ENCODE peak calls at places on chromosomes 5 and 9, in four cellular contexts. P is IMR-90, C is stomach, H is tibial nerve. U is an unnamed sample.

GRCh38 chr5:52199833-52200232 is 587.9 kb upstream of the ITGA1 start:
- DNase-seq in P (no peak), C (no peak), H (no peak), U (no peak)

GRCh38 chr5:158234323-158235158 is 375.6 kb upstream of the CLINT1 start:
- DNase-seq in H (no peak), C (no peak), P (no peak), U (no peak)

GRCh38 chr9:40884072-40884901 is 244.2 kb downstream of the FOXD4L6 start:
- DNase-seq in P (no peak), C (no peak), H (no peak), U (no peak)

GRCh38 chr9:1073497-1073896 is 23.3 kb downstream of the DMRT2 start:
- DNase-seq in P (no peak), H (no peak), C (no peak), U (no peak)

GRCh38 chr5:89473196-89473595 is 590.2 kb upstream of the MEF2C start:
- DNase-seq in P (no peak), H (no peak), C (no peak), U (no peak)

GRCh38 chr9:87067426-87067825 is 120.1 kb upstream of the GAS1 start:
- DNase-seq in P (no peak), H (no peak), C (no peak), U (no peak)

GRCh38 chr5:86997501-86997900 is 270.2 kb upstream of the RASA1 start:
- DNase-seq in H (no peak), C (no peak), P (no peak), U (no peak)

GRCh38 chr9:104794070-104794469 is 30.1 kb downstream of the NIPSNAP3B start:
- DNase-seq in C (no peak), H (no peak), P (no peak), U (no peak)

GRCh38 chr5:18113724-18114123 is 479.5 kb downstream of the TAF11L14 start:
- DNase-seq in P (peak; percentile 12), H (no peak), C (no peak), U (no peak)

GRCh38 chr9:89430995-89431394 is 66.9 kb downstream of the SEMA4D start:
- DNase-seq in C (peak; percentile 65), P (no peak), H (no peak), U (no peak)

GRCh38 chr5:57033103-57033502 is 81.2 kb upstream of the MIER3 start:
- DNase-seq in P (no peak), C (peak; percentile 72), H (no peak), U (no peak)

GRCh38 chr5:168118042-168118668 is 173.3 kb upstream of the WWC1 start:
- DNase-seq in H (no peak), C (no peak), P (no peak), U (no peak)

GRCh38 chr5:168681556-168682183 is 102.5 kb upstream of the PANK3 start:
- DNase-seq in H (peak; percentile 17), P (peak; percentile 57), C (no peak), U (peak; percentile 31)

GRCh38 chr5:56973473-56973872 is 21.6 kb upstream of the MIER3 start:
- DNase-seq in C (no peak), P (no peak), H (no peak), U (no peak)

GRCh38 chr9:125161284-125161918 is 18.1 kb upstream of the SCAI start:
- DNase-seq in P (no peak), C (no peak), H (peak; percentile 33), U (no peak)

GRCh38 chr5:21817668-21818419 is 1035.3 kb downstream of the CDH12 start:
- DNase-seq in C (no peak), H (no peak), P (peak; percentile 6), U (no peak)

GRCh38 chr9:87372401-87372851 is 125.2 kb upstream of the DAPK1 start:
- DNase-seq in P (no peak), H (no peak), C (no peak), U (no peak)

GRCh38 chr5:45038366-45038987 is 229.7 kb downstream of the MRPS30 start:
- DNase-seq in C (no peak), P (peak; percentile 0), H (no peak), U (no peak)

GRCh38 chr5:40291338-40291737 is 388.4 kb upstream of the PTGER4 start:
- DNase-seq in H (no peak), C (no peak), P (peak; percentile 35), U (no peak)

GRCh38 chr9:135587658-135588057 is 26.1 kb downstream of the PAEP start:
- DNase-seq in P (no peak), H (no peak), C (no peak), U (no peak)

GRCh38 chr5:64635056-64635686 is 55.1 kb upstream of the SHISAL2B start:
- DNase-seq in P (peak; percentile 39), H (no peak), C (no peak), U (no peak)

GRCh38 chr5:69416699-69417098 is 1.8 kb downstream of the MARVELD2 start:
- DNase-seq in C (no peak), P (no peak), H (no peak), U (no peak)

GRCh38 chr5:54093081-54093492 is 217.3 kb downstream of the ARL15 start:
- DNase-seq in C (no peak), H (no peak), P (no peak), U (no peak)

GRCh38 chr5:115559524-115559923 is 14.9 kb upstream of the FEM1C start:
- DNase-seq in H (no peak), C (no peak), P (peak; percentile 82), U (no peak)

GRCh38 chr9:21812415-21812814 is 10.0 kb downstream of the MTAP start:
- DNase-seq in C (no peak), H (no peak), P (peak; percentile 40), U (no peak)

GRCh38 chr9:97880336-97880735 is 27.3 kb downstream of the FOXE1 start:
- DNase-seq in H (no peak), C (no peak), P (peak; percentile 34), U (no peak)

GRCh38 chr9:85995612-85996011 is 54.7 kb downstream of the NAA35 start:
- DNase-seq in H (no peak), C (no peak), P (no peak), U (no peak)

GRCh38 chr9:14652729-14653377 is 40.4 kb downstream of the ZDHHC21 start:
- DNase-seq in C (no peak), H (no peak), P (peak; percentile 24), U (no peak)

GRCh38 chr9:16728128-16728505 is 142.4 kb downstream of the BNC2 start:
- DNase-seq in P (peak; percentile 27), C (no peak), H (no peak), U (no peak)

GRCh38 chr5:163248333-163248732 is 189.1 kb upstream of the CCNG1 start:
- DNase-seq in H (no peak), C (no peak), P (no peak), U (no peak)

GRCh38 chr5:135238622-135239460 is 160.2 kb downstream of the MACROH2A1 start:
- DNase-seq in H (no peak), C (peak; percentile 20), P (no peak), U (peak; percentile 11)

GRCh38 chr5:135462304-135462703 is 10.2 kb upstream of the TIFAB start:
- DNase-seq in H (peak; percentile 40), P (peak; percentile 42), C (peak; percentile 52), U (no peak)

GRCh38 chr9:88829276-88829675 is 162.0 kb upstream of the S1PR3 start:
- DNase-seq in C (no peak), H (no peak), P (no peak), U (no peak)

GRCh38 chr9:135242406-135242805 is 154.9 kb downstream of the OLFM1 start:
- DNase-seq in H (no peak), P (no peak), C (no peak), U (no peak)

GRCh38 chr5:74627511-74628120 is 12.9 kb downstream of the ENC1 start:
- DNase-seq in C (no peak), H (no peak), P (no peak), U (no peak)

DNA sequence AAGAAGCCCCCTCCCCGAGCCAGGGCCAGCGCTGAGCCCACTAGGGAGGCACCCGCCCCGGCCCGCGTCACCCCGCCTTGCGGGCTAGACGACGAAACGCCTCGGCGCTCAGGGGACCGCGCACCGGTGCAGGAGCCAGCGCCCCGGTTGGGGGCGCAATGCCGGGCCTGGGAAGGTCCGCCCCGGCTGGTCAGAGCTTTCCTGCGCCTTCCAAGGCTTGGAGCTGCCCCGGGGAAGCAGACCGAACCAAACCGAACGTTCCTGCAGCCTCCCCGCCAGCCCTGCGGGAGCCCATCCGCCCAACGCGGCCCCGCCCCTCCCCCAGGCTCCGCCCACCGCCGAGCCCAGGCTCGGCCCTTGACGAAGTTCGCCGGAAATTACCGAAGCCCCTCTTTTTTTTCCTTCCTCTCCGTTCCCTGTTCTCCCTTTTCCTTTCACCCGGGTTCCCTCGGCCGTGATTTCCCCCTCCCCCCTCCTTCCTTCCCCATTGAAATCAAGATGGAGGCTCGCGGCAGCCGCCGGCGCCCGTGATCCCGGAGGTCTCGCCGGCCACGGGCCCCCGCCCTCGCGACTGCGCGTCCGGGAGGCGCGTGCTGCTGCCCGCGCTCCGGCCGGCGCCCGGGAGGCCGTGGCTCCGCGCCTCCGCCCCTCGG is at the start of gene TRIO:
- DNase-seq in P (peak; percentile 91), H (peak; percentile 91), C (peak; percentile 89), U (peak; percentile 96)
- TF ChIP-seq POLR2A in P (peak; percentile 73), H (peak; percentile 70), C (no peak), U (peak; percentile 69)

GRCh38 chr5:125668904-125669303 is 754.3 kb upstream of the GRAMD2B start:
- DNase-seq in C (no peak), P (no peak), H (no peak), U (no peak)
- H3K4me3 ChIP-seq in C (no peak overlapping the region), P (no peak overlapping the region), H (no peak overlapping the region), U (no peak overlapping the region)

GRCh38 chr9:33076360-33077004 is at the start of gene SMU1:
- DNase-seq in P (peak; percentile 96), C (peak; percentile 98), H (peak; percentile 93), U (peak; percentile 97)
- TF ChIP-seq POLR2A in P (peak; percentile 93), C (no peak), H (peak; percentile 86), U (peak; percentile 93)

DNA sequence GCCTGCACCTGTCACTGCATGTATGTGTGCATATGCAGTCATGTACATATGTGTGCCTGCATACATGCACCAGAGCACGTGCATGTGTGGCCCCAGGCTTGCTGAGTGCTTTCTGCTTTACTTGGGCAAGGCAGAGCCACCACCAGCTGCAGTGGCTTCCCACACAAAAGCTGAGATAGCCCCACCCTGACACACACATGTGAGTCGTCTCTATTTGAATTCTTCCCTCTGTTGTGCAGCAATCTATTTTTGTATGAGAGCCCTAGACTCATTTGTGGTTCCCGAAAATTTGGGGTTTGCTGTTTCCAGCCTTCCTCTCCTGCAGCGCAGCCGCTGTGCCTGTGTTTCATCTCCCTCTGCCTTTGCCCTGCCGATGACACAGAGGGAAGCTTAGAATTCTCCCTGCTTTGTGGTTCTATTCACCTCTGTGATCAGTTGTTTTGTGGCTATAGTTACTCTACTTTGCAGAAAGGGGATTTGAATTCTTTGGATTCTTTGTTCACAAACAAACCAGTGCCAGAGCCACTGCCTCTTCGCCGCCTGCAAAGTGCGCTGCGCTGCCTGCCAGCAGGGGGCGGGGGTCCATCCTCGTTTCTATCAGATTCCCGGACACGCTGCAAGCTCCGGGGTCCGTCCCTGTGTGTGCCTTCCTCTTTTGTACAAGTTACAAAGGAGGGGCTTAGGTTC is 95.8 kb upstream of the DAP start:
- DNase-seq in C (peak; percentile 42), H (peak; percentile 38), P (peak; percentile 77), U (peak; percentile 27)
- H3K4me3 ChIP-seq in C (no peak overlapping the region), H (no peak overlapping the region), P (no peak overlapping the region), U (no peak overlapping the region)

DNA sequence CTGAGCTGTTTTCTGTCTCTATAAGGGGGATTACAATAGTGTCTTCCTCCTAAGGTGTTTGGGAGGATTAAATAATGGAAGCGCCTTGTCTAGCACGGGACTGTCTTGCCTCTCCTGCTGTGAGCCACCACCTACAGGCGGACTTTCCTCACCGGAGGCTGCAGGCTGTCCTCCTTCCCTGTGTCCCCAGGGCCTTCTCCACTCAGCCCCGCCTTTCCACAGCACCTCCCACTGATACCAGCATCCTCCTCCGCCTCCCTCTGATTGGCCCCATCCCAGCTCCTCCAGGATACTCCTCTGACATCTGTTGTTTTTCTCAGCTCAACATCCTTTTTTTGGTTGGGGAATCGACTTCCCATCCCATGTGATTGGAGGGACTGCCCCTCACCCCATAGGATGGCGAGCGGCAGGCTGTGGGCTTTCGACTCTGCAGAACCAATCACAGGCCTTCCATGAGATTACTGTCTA is 851 bp upstream of the ZDHHC12 start:
- DNase-seq in P (peak; percentile 64), C (peak; percentile 59), H (peak; percentile 47), U (peak; percentile 65)
- TF ChIP-seq POLR2A in P (no peak), C (no peak), H (no peak), U (no peak)